ENCODE peak calls at places on chromosomes 11 and 22, in nine cellular contexts. Y is stimulated activated CD4-positive, alpha-beta T cell treated with anti-CD3 and anti-CD28 coated beads, Interleukin-4, amount 100 ng/mL, for 1 hour; T is uterus; E is frontal cortex; V is fibroblast of pulmonary artery; D is H4; A is kidney tubule cell; Z is right lobe of liver; P is AG10803. O is an unnamed sample.

GRCh38 chr11:10659339-10660216 is 34.0 kb downstream of the IRAG1 start:
- DNase-seq in Y (no peak), T (peak), E (no peak), V (peak), D (peak), A (peak), Z (no peak), P (peak), O (peak)

GRCh38 chr11:134272381-134273316 is 3.5 kb upstream of the GLB1L3 start:
- DNase-seq in Y (no peak), T (no peak), E (no peak), V (peak), D (no peak), A (no peak), Z (peak), P (peak), O (no peak)

GRCh38 chr22:19178065-19178658 is 374 bp downstream of the SLC25A1 start:
- DNase-seq in Y (peak), T (peak), E (peak), V (no peak), D (no peak), A (no peak), Z (peak), P (no peak), O (no peak)

GRCh38 chr11:72321381-72321996 is 77.5 kb upstream of the PHOX2A start:
- DNase-seq in Y (no peak), T (no peak), E (no peak), V (peak), D (no peak), A (peak), Z (no peak), P (peak), O (no peak)

GRCh38 chr11:6219359-6219758 is 14.0 kb downstream of the C11orf42 start:
- DNase-seq in Y (no peak), T (no peak), E (peak), V (peak), D (peak), A (peak), Z (no peak), P (peak), O (no peak)

GRCh38 chr11:119362741-119363080 is 16.2 kb upstream of the MFRP start:
- DNase-seq in Y (no peak), T (no peak), E (no peak), V (no peak), D (no peak), A (no peak), Z (no peak), P (no peak), O (no peak)

GRCh38 chr11:12876340-12876739 is 132.8 kb upstream of the RASSF10 start:
- DNase-seq in Y (no peak), T (peak), E (no peak), V (no peak), D (no peak), A (no peak), Z (no peak), P (peak), O (no peak)

GRCh38 chr22:31272522-31273446 is 19.5 kb downstream of the PIK3IP1 start:
- DNase-seq in Y (peak), T (peak), E (peak), V (peak), D (peak), A (peak), Z (no peak), P (peak), O (no peak)

GRCh38 chr22:44337658-44338004 is 24.9 kb upstream of the SHISAL1 start:
- DNase-seq in Y (no peak), T (peak), E (peak), V (peak), D (peak), A (peak), Z (no peak), P (peak), O (no peak)

GRCh38 chr11:2446590-2447252 is 1.9 kb downstream of the KCNQ1 start:
- DNase-seq in Y (no peak), T (no peak), E (no peak), V (no peak), D (no peak), A (no peak), Z (peak), P (no peak), O (peak)

GRCh38 chr11:77407613-77408012 is 66.3 kb downstream of the PAK1 start:
- DNase-seq in Y (no peak), T (peak), E (no peak), V (peak), D (peak), A (peak), Z (no peak), P (peak), O (peak)

GRCh38 chr11:114317738-114318137 is 21.5 kb downstream of the NNMT start:
- DNase-seq in Y (no peak), T (peak), E (no peak), V (peak), D (no peak), A (peak), Z (no peak), P (peak), O (no peak)

GRCh38 chr22:24460418-24461089 is 33.2 kb downstream of the ADORA2A start:
- DNase-seq in Y (no peak), T (no peak), E (no peak), V (no peak), D (no peak), A (no peak), Z (no peak), P (no peak), O (no peak)

GRCh38 chr11:17129003-17129402 is 51.5 kb upstream of the RPS13 start:
- DNase-seq in Y (no peak), T (no peak), E (no peak), V (peak), D (no peak), A (no peak), Z (no peak), P (no peak), O (no peak)

GRCh38 chr22:25759825-25760231 is 17.8 kb downstream of the MYO18B start:
- DNase-seq in Y (no peak), T (no peak), E (no peak), V (peak), D (peak), A (peak), Z (no peak), P (peak), O (no peak)

GRCh38 chr22:30609260-30610185 is 2.5 kb downstream of the TCN2 start:
- DNase-seq in Y (no peak), T (peak), E (peak), V (peak), D (peak), A (peak), Z (no peak), P (peak), O (peak)

GRCh38 chr11:84914511-84914910 is 712.6 kb downstream of the DLG2 start:
- DNase-seq in Y (no peak), T (no peak), E (no peak), V (no peak), D (no peak), A (no peak), Z (no peak), P (no peak), O (no peak)

GRCh38 chr11:41522899-41523672 is 63.6 kb upstream of the LRRC4C start:
- DNase-seq in Y (no peak), T (no peak), E (no peak), V (no peak), D (no peak), A (peak), Z (no peak), P (peak), O (no peak)

GRCh38 chr11:118098996-118099837 is 12.5 kb upstream of the SMIM35 start:
- DNase-seq in Y (no peak), T (no peak), E (no peak), V (no peak), D (no peak), A (no peak), Z (no peak), P (no peak), O (no peak)

O was measured in GDM1.